ENCODE peak calls at places on chromosome 9, in eight cellular contexts. P is right lobe of liver, L is thyroid gland, M is sigmoid colon, H is esophagus squamous epithelium, N is stomach, C is IMR-90, O is upper lobe of left lung. Y is an unnamed sample.

GRCh38 chr9:120935383-120935857 is 8.8 kb upstream of the TRAF1 start:
- DNase-seq in P (peak; percentile 92), L (peak; percentile 99), M (peak; percentile 98), H (peak; percentile 39), N (peak; percentile 99), C (peak; percentile 91), O (peak; percentile 96), Y (peak; percentile 94)

GRCh38 chr9:79889325-79889724 is 317.6 kb downstream of the TLE4 start:
- DNase-seq in P (no peak), L (no peak), M (no peak), H (no peak), N (no peak), C (no peak), O (no peak), Y (no peak)

GRCh38 chr9:107600060-107600573 is 110.5 kb upstream of the KLF4 start:
- DNase-seq in P (no peak), L (no peak), M (peak; percentile 71), H (no peak), N (no peak), C (no peak), O (no peak), Y (peak; percentile 41)

GRCh38 chr9:16680965-16681658 is 189.4 kb downstream of the BNC2 start:
- DNase-seq in P (no peak), L (no peak), M (no peak), H (no peak), N (no peak), C (peak; percentile 59), O (no peak), Y (no peak)

GRCh38 chr9:11356101-11356500 is 743.3 kb upstream of the PTPRD start:
- DNase-seq in P (no peak), L (no peak), M (no peak), H (no peak), N (no peak), C (no peak), O (no peak), Y (no peak)

GRCh38 chr9:120583958-120584369 is 4.0 kb upstream of the CDK5RAP2 start:
- DNase-seq in P (no peak), L (no peak), M (no peak), H (no peak), N (peak; percentile 28), C (peak; percentile 93), O (peak; percentile 42), Y (peak; percentile 45)

GRCh38 chr9:79023134-79023577 is 548.6 kb upstream of the TLE4 start:
- DNase-seq in P (no peak), L (no peak), M (no peak), H (no peak), N (no peak), C (peak; percentile 96), O (no peak), Y (no peak)

GRCh38 chr9:98315551-98316060 is 60.2 kb upstream of the TBC1D2 start:
- DNase-seq in P (peak; percentile 77), L (peak; percentile 83), M (peak; percentile 76), H (peak; percentile 12), N (peak; percentile 81), C (peak; percentile 89), O (peak; percentile 84), Y (peak; percentile 93)

GRCh38 chr9:98962861-98963260 is 19.2 kb downstream of the COL15A1 start:
- DNase-seq in P (no peak), L (no peak), M (no peak), H (no peak), N (no peak), C (peak; percentile 50), O (no peak), Y (no peak)

GRCh38 chr9:91896096-91896495 is 53.9 kb downstream of the ROR2 start:
- DNase-seq in P (no peak), L (peak; percentile 31), M (no peak), H (no peak), N (no peak), C (no peak), O (no peak), Y (no peak)

GRCh38 chr9:734831-735511 is 106.5 kb upstream of the DMRT1 start:
- DNase-seq in P (no peak), L (no peak), M (peak; percentile 84), H (no peak), N (no peak), C (peak; percentile 97), O (peak; percentile 28), Y (peak; percentile 37)

GRCh38 chr9:34555435-34556230 is 32.8 kb upstream of the ENHO start:
- DNase-seq in P (no peak), L (no peak), M (no peak), H (no peak), N (no peak), C (no peak), O (no peak), Y (no peak)

GRCh38 chr9:94918038-94918753 is 191.7 kb downstream of the AOPEP start:
- DNase-seq in P (no peak), L (no peak), M (peak; percentile 38), H (no peak), N (no peak), C (no peak), O (no peak), Y (no peak)

GRCh38 chr9:13786131-13786530 is 506.6 kb upstream of the MPDZ start:
- DNase-seq in P (no peak), L (peak; percentile 23), M (no peak), H (no peak), N (no peak), C (peak; percentile 30), O (no peak), Y (no peak)

GRCh38 chr9:97310023-97310422 is 2.6 kb downstream of the CCDC180 start:
- DNase-seq in P (no peak), L (no peak), M (no peak), H (no peak), N (no peak), C (no peak), O (no peak), Y (no peak)

GRCh38 chr9:124716795-124717194 is 54.3 kb downstream of the NR6A1 start:
- DNase-seq in P (no peak), L (no peak), M (no peak), H (no peak), N (no peak), C (peak; percentile 76), O (no peak), Y (no peak)

GRCh38 chr9:100669968-100670367 is 92.1 kb downstream of the CAVIN4 start:
- DNase-seq in P (no peak), L (no peak), M (no peak), H (no peak), N (no peak), C (no peak), O (no peak), Y (no peak)

GRCh38 chr9:80285325-80285724 is 713.6 kb downstream of the TLE4 start:
- DNase-seq in P (no peak), L (no peak), M (no peak), H (no peak), N (no peak), C (peak; percentile 7), O (no peak), Y (peak; percentile 31)

DNA sequence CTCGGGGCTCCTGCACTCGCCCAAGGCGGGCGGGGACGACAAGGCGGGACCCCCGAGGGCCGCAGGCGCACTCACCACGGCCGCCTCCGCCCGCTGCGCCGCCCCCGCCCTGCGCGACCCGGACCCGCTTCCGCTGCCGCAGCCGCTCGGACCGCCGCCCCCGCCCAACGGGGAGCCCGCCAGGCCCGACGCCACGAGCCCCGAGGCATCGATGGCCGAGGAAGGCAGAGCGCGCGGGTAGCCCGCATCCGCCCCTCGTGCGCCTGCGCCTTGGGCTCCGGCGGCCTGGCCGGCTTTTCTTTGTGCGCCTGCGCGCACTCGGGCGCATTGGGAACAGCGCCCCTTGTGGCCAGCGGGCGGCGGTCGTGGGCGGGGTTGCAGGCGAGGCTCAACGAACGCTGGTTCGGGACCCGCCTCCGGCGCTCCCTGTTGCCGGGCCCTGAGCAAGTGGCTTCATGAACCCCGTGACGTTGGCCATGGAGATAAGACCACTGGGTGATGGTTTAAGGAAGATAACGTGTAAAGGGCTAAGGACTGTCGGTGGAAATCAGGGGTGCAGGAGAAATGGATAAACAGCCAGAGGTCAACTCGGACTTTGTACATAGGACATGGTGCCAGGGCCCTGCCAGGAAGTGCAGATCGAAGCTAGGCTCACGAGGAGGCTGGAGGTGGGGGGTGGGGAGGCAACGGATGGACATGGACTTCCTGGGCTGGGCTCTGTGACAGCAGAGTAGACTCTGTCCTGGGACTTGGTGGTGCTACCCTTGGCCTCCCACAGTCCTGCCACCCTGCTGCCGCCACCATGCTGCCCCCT is at the start of the genes C8G and FBXW5:
- DNase-seq in P (peak; percentile 97), L (peak; percentile 94), M (peak; percentile 97), H (peak; percentile 60), N (peak; percentile 95), C (peak; percentile 89), O (peak; percentile 95), Y (peak; percentile 94)
- TF ChIP-seq POLR2A in P (peak; percentile 97), L (peak; percentile 79), M (no peak), H (no peak), N (no peak), C (no peak), O (no peak), Y (no peak)

GRCh38 chr9:112283854-112284253 is 49.6 kb downstream of the PTBP3 start:
- DNase-seq in P (no peak), L (no peak), M (no peak), H (no peak), N (no peak), C (no peak), O (no peak), Y (no peak)
- H3K9me3 ChIP-seq in P (no peaks in the 10 kb centered on the region), L (no peaks in the 10 kb centered on the region), M (no peaks in the 10 kb centered on the region), H (peaks cover 11% of the 10 kb centered on the region), N (peaks cover 16% of the 10 kb centered on the region), C (peaks cover 13% of the 10 kb centered on the region), O (no peaks in the 10 kb centered on the region), Y (no peaks in the 10 kb centered on the region)

DNA sequence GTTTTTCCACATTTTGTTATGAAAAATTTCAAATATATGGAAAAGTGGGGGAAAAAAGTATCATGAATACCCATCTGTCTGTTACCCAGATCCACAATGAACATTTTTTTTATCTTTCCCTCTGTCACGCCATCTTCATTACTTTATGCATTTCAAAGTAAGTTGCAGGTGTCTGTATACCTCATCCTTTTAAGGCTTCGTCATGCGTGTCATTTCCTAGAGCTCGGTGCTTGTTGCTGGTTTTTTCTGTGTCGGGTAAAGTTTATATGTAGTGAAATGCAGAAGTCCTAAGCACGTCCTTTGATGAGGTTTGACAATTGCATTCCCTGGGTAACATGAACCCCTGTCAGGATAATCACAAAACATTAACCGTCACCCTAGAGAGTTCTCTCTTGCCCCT is 52.1 kb downstream of the DAPK1 start:
- DNase-seq in P (no peak), L (no peak), M (no peak), H (no peak), N (no peak), C (no peak), O (no peak), Y (no peak)
- H3K4me1 ChIP-seq in P (peaks cover 8% of the 10 kb centered on the region), L (peaks cover 12% of the 10 kb centered on the region), M (peaks cover 78% of the 10 kb centered on the region), H (no peaks in the 10 kb centered on the region), N (peaks cover 37% of the 10 kb centered on the region), C (no peaks in the 10 kb centered on the region), O (peaks cover 8% of the 10 kb centered on the region), Y (peaks cover 10% of the 10 kb centered on the region)

DNA sequence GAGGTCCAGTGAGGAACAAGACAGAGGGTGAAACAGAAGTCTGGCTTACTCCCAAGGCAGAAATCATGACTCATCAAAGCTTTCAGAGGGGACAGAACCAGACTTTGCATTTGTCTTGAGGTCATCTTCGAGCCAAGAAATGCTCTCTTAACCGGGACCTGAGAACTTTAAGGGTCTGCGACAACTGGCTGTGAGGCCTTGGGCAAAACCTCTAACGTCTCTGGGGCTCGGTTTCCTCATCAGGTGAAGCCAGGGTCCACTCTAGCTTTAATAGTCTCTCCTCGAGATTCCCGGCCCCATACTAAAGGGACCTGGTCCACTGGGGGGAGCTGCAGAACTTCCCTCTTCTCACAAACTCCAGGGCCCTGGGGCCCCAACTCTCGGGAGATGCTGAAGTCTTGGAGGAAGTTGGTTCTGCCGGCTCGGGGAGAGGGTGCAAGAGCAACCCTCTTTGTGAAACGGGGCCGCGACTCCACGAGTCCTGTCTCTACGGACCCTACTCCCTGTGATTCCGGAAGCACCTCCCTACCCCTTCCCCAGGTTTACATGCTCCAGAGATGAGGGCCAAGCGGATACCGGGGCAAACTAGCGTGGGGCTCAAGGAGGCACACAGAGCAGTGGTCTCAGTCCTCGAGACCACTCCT is 2.6 kb downstream of the GLIS3 start:
- DNase-seq in P (peak; percentile 77), L (peak; percentile 74), M (peak; percentile 91), H (peak; percentile 13), N (peak; percentile 67), C (peak; percentile 87), O (peak; percentile 87), Y (peak; percentile 91)
- TF ChIP-seq POLR2A in P (no peak), L (no peak), M (no peak), H (no peak), N (no peak), C (no peak), O (no peak), Y (no peak)